ENCODE peak calls at places on chromosomes 6 and 20, in four cellular contexts. One of them, this sample, is unnamed.

GRCh38 chr6:39388526-39389371 is 66.2 kb upstream of the KCNK16 start:
- DNase-seq in HCT116: no peak
- DNase-seq in K562: no peak
- DNase-seq in H1: no peak
- DNase-seq in this sample: no peak

GRCh38 chr20:3227511-3227910 is 11.5 kb downstream of the SLC4A11 start:
- DNase-seq in HCT116: no peak
- DNase-seq in K562: no peak
- DNase-seq in H1: no peak
- DNase-seq in this sample: no peak

GRCh38 chr6:73264446-73264845 is 1.4 kb upstream of the KHDC1 start:
- DNase-seq in HCT116: no peak
- DNase-seq in K562: no peak
- DNase-seq in H1: no peak
- DNase-seq in this sample: no peak

GRCh38 chr6:41476407-41476806 is 69.8 kb upstream of the FOXP4 start:
- DNase-seq in K562: no peak
- DNase-seq in HCT116: no peak
- DNase-seq in H1: no peak
- DNase-seq in this sample: no peak

GRCh38 chr20:32380745-32381144 is 22.6 kb downstream of the ASXL1 start:
- DNase-seq in H1: no peak
- DNase-seq in HCT116: no peak
- DNase-seq in K562: no peak
- DNase-seq in this sample: no peak

GRCh38 chr20:51412333-51412761 is 130.2 kb downstream of the NFATC2 start:
- DNase-seq in K562: no peak
- DNase-seq in H1: no peak
- DNase-seq in HCT116: no peak
- DNase-seq in this sample: no peak

GRCh38 chr20:38631155-38632022 is 29.8 kb downstream of the ARHGAP40 start:
- DNase-seq in K562: peak
- DNase-seq in HCT116: no peak
- DNase-seq in H1: no peak
- DNase-seq in this sample: no peak

GRCh38 chr6:13398081-13398406 is 69.7 kb upstream of the TBC1D7 start:
- DNase-seq in HCT116: no peak
- DNase-seq in H1: no peak
- DNase-seq in K562: no peak
- DNase-seq in this sample: no peak

GRCh38 chr6:131362070-131362469 is 211.0 kb upstream of the ARG1 start:
- DNase-seq in H1: no peak
- DNase-seq in K562: no peak
- DNase-seq in HCT116: no peak
- DNase-seq in this sample: no peak

GRCh38 chr6:130215526-130215925 is 7.2 kb downstream of the SAMD3 start:
- DNase-seq in H1: no peak
- DNase-seq in K562: no peak
- DNase-seq in HCT116: no peak
- DNase-seq in this sample: no peak

GRCh38 chr6:84774174-84775158 is 10.1 kb upstream of the TBX18 start:
- DNase-seq in K562: peak
- DNase-seq in H1: no peak
- DNase-seq in HCT116: no peak
- DNase-seq in this sample: no peak

GRCh38 chr6:119156742-119157494 is 78.5 kb upstream of the FAM184A start:
- DNase-seq in HCT116: no peak
- DNase-seq in H1: no peak
- DNase-seq in K562: no peak
- DNase-seq in this sample: no peak

GRCh38 chr6:37221585-37222124 is 35.9 kb upstream of the TBC1D22B start:
- DNase-seq in H1: no peak
- DNase-seq in K562: peak
- DNase-seq in HCT116: no peak
- DNase-seq in this sample: no peak

GRCh38 chr6:91020741-91021140 is 433.9 kb upstream of the MAP3K7 start:
- DNase-seq in K562: no peak
- DNase-seq in HCT116: no peak
- DNase-seq in H1: no peak
- DNase-seq in this sample: no peak

GRCh38 chr6:31450736-31451135 is 47.2 kb upstream of the MICB start:
- DNase-seq in K562: no peak
- DNase-seq in HCT116: no peak
- DNase-seq in H1: no peak
- DNase-seq in this sample: no peak

GRCh38 chr6:41594766-41595165 is 43.5 kb upstream of the MDFI start:
- DNase-seq in H1: no peak
- DNase-seq in HCT116: no peak
- DNase-seq in K562: no peak
- DNase-seq in this sample: no peak

GRCh38 chr6:155349129-155349528 is 34.8 kb upstream of the TFB1M start:
- DNase-seq in H1: no peak
- DNase-seq in HCT116: no peak
- DNase-seq in K562: no peak
- DNase-seq in this sample: no peak

GRCh38 chr6:776394-777041 is 83.6 kb upstream of the EXOC2 start:
- DNase-seq in H1: no peak
- DNase-seq in HCT116: no peak
- DNase-seq in K562: no peak
- DNase-seq in this sample: no peak

GRCh38 chr6:42201382-42201781 is 6.6 kb upstream of the GUCA1B start:
- DNase-seq in HCT116: no peak
- DNase-seq in K562: no peak
- DNase-seq in H1: no peak
- DNase-seq in this sample: no peak

GRCh38 chr6:137921823-137922222 is 54.8 kb downstream of the TNFAIP3 start:
- DNase-seq in HCT116: no peak
- DNase-seq in K562: peak
- DNase-seq in H1: no peak
- DNase-seq in this sample: no peak

GRCh38 chr20:44028868-44029847 is 114.5 kb downstream of the TOX2 start:
- DNase-seq in K562: no peak
- DNase-seq in H1: no peak
- DNase-seq in HCT116: no peak
- DNase-seq in this sample: no peak

GRCh38 chr6:88367248-88367647 is 201.1 kb upstream of the CNR1 start:
- DNase-seq in H1: no peak
- DNase-seq in HCT116: no peak
- DNase-seq in K562: no peak
- DNase-seq in this sample: no peak

GRCh38 chr6:169332250-169332649 is 78.6 kb upstream of the THBS2 start:
- DNase-seq in H1: no peak
- DNase-seq in HCT116: no peak
- DNase-seq in K562: no peak
- DNase-seq in this sample: no peak

GRCh38 chr20:20487811-20488210 is 119.9 kb downstream of the INSM1 start:
- DNase-seq in HCT116: no peak
- DNase-seq in K562: no peak
- DNase-seq in H1: no peak
- DNase-seq in this sample: no peak

GRCh38 chr6:42756713-42757112 is 10.8 kb upstream of the TBCC start:
- DNase-seq in H1: no peak
- DNase-seq in K562: no peak
- DNase-seq in HCT116: no peak
- DNase-seq in this sample: no peak

GRCh38 chr20:6142348-6142993 is 19.6 kb upstream of the FERMT1 start:
- DNase-seq in H1: no peak
- DNase-seq in K562: peak
- DNase-seq in HCT116: peak
- DNase-seq in this sample: peak

GRCh38 chr6:161498359-161498758 is 224.5 kb upstream of the AGPAT4 start:
- DNase-seq in H1: peak
- DNase-seq in K562: peak
- DNase-seq in HCT116: peak
- DNase-seq in this sample: peak

GRCh38 chr20:33337531-33338165 is 54.6 kb downstream of the BPIFB1 start:
- DNase-seq in K562: no peak
- DNase-seq in HCT116: no peak
- DNase-seq in H1: no peak
- DNase-seq in this sample: no peak

GRCh38 chr6:431986-432385 is 40.4 kb downstream of the IRF4 start:
- DNase-seq in HCT116: no peak
- DNase-seq in K562: no peak
- DNase-seq in H1: no peak
- DNase-seq in this sample: no peak

GRCh38 chr6:34272022-34272926 is 23.5 kb upstream of the SMIM29 start:
- DNase-seq in H1: no peak
- DNase-seq in HCT116: no peak
- DNase-seq in K562: peak
- DNase-seq in this sample: peak

GRCh38 chr6:149112976-149113375 is 204.5 kb upstream of the TAB2 start:
- DNase-seq in K562: no peak
- DNase-seq in HCT116: no peak
- DNase-seq in H1: no peak
- DNase-seq in this sample: no peak
- TF ChIP-seq SP1 in K562: no peak
- TF ChIP-seq SP1 in HCT116: no peak
- TF ChIP-seq SP1 in H1: no peak
- TF ChIP-seq SP1 in this sample: no peak

GRCh38 chr6:16523550-16524379 is 237.5 kb downstream of the ATXN1 start:
- DNase-seq in K562: no peak
- DNase-seq in HCT116: no peak
- DNase-seq in H1: no peak
- DNase-seq in this sample: no peak
- TF ChIP-seq FOSL1 in K562: no peak
- TF ChIP-seq FOSL1 in HCT116: no peak
- TF ChIP-seq FOSL1 in H1: no peak
- TF ChIP-seq FOSL1 in this sample: no peak

GRCh38 chr20:47990507-47991132 is 205.3 kb upstream of the SULF2 start:
- DNase-seq in HCT116: no peak
- DNase-seq in K562: no peak
- DNase-seq in H1: no peak
- DNase-seq in this sample: no peak

GRCh38 chr20:47993035-47993755 is 207.9 kb upstream of the SULF2 start:
- DNase-seq in HCT116: no peak
- DNase-seq in K562: no peak
- DNase-seq in H1: no peak
- DNase-seq in this sample: no peak

GRCh38 chr20:47992021-47992467 is 206.8 kb upstream of the SULF2 start:
- DNase-seq in HCT116: no peak
- DNase-seq in K562: no peak
- DNase-seq in H1: no peak
- DNase-seq in this sample: no peak

GRCh38 chr20:47988601-47989116 is 203.4 kb upstream of the SULF2 start:
- DNase-seq in HCT116: no peak
- DNase-seq in H1: no peak
- DNase-seq in K562: no peak
- DNase-seq in this sample: no peak

DNA sequence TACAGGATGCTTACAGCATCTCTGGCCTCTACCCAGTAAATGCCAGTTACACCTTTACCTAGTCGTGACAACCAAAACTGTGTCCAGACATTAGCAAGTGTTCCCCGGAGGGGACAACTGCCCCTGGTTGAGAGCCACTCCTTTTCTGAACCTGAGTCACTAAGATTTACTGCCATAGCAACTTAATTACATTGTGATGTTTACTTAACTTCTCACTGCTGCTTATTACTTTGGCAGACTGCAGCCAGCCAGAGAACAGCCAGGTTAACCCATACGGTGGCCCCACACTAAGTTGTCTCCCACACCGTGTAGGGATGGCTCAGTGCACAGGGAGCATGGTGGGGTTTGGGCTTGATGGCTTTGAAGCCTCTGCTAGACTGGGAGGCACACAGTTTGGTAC is 204.7 kb upstream of the SULF2 start:
- DNase-seq in H1: no peak
- DNase-seq in HCT116: no peak
- DNase-seq in K562: no peak
- DNase-seq in this sample: no peak
- TF ChIP-seq SP1 in H1: no peak
- TF ChIP-seq SP1 in HCT116: no peak
- TF ChIP-seq SP1 in K562: no peak
- TF ChIP-seq SP1 in this sample: no peak

DNA sequence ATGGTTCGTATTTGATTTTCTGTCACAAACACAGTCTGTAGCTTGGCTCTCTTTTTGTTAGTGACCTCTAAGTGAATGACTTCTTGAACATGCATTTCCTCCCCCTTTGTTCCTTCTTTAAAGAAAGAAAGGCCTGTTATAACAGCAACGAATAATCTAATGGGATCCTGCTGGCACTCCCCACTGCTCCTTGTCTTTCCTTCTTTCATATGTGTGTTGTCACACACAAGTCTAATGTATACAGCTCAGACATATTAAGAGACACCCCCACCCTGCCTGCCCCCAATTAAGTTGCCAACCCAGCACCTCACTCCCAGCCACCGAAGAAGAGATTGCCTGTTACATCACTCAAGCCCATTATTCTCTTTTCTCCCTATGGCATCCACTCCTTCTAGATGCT is 4.9 kb upstream of the SAMD5 start:
- DNase-seq in HCT116: no peak
- DNase-seq in K562: no peak
- DNase-seq in H1: peak
- DNase-seq in this sample: no peak
- TF ChIP-seq FOSL1 in HCT116: no peak
- TF ChIP-seq FOSL1 in K562: no peak
- TF ChIP-seq FOSL1 in H1: no peak
- TF ChIP-seq FOSL1 in this sample: no peak

GRCh38 chr20:49813305-49813974 is 812 bp downstream of the SLC9A8 start:
- DNase-seq in K562: peak
- DNase-seq in HCT116: no peak
- DNase-seq in H1: no peak
- DNase-seq in this sample: no peak

GRCh38 chr20:49812463-49813304 is at the start of gene SLC9A8:
- DNase-seq in HCT116: peak
- DNase-seq in K562: peak
- DNase-seq in H1: peak
- DNase-seq in this sample: peak

GRCh38 chr20:49809803-49810359 is 2.7 kb upstream of the SLC9A8 start:
- DNase-seq in HCT116: no peak
- DNase-seq in K562: no peak
- DNase-seq in H1: no peak
- DNase-seq in this sample: no peak

GRCh38 chr20:49810491-49811190 is 2.0 kb upstream of the SLC9A8 start:
- DNase-seq in HCT116: no peak
- DNase-seq in H1: no peak
- DNase-seq in K562: no peak
- DNase-seq in this sample: no peak

DNA sequence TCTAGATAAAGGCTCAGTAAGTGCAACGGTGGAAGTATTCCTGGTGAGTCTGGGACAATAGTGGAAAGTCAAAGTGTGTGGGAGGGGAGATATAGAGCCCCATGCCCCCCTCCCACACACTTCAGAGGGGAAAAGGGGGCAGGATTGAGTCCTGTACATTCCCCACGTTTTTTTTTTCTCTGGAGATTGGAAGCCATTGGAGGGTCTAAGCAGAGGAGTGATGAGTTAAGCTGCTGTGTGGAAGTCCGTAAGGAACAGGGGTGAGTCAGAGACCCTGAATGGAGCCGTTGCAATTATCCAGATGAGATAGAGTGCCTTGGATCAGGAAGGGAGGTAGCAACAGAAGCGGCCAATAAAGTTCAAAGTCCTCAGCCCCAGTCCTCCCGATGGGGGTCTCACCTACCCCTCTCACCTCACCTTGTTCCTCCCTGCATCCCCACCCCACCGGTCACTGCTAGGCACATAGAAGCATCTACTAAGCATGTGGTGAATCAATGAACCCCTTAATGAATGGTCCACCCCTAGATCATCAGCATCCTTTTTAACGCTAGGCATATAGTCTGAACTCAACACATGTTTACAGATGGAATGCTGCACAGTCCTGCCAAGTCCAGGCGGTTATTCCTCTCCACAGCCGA is 684 bp upstream of the SLC9A8 start:
- DNase-seq in HCT116: no peak
- DNase-seq in K562: peak
- DNase-seq in H1: no peak
- DNase-seq in this sample: no peak
- TF ChIP-seq SP1 in HCT116: no peak
- TF ChIP-seq SP1 in K562: no peak
- TF ChIP-seq SP1 in H1: no peak
- TF ChIP-seq SP1 in this sample: no peak